ENCODE peak calls at places on chromosomes 7 and 10, in nine cellular contexts. Z, I, K, A, Q, L, B, V and T are unnamed samples.

GRCh38 chr10:94076325-94076841 is 82.7 kb downstream of the PLCE1 start:
- DNase-seq in Z (no peak), I (peak), K (peak), A (no peak), Q (peak), L (peak), B (peak), V (peak), T (no peak)

GRCh38 chr7:156903232-156903909 is 10.4 kb upstream of the LMBR1 start:
- DNase-seq in Z (no peak), I (peak), K (peak), A (peak), Q (peak), L (no peak), B (peak), V (no peak), T (no peak)

GRCh38 chr10:123879596-123880257 is 11.9 kb downstream of the CPXM2 start:
- DNase-seq in Z (no peak), I (no peak), K (no peak), A (peak), Q (no peak), L (no peak), B (no peak), V (no peak), T (no peak)

GRCh38 chr7:74272305-74273038 is 16.7 kb upstream of the CLIP2 start:
- DNase-seq in Z (peak), I (peak), K (peak), A (peak), Q (peak), L (peak), B (peak), V (peak), T (peak)

GRCh38 chr7:13932131-13932530 is 57.3 kb downstream of the ETV1 start:
- DNase-seq in Z (no peak), I (no peak), K (no peak), A (no peak), Q (no peak), L (no peak), B (no peak), V (no peak), T (no peak)

GRCh38 chr7:55369427-55369826 is 4.3 kb downstream of the LANCL2 start:
- DNase-seq in Z (no peak), I (no peak), K (no peak), A (no peak), Q (peak), L (peak), B (peak), V (peak), T (peak)

GRCh38 chr7:84912993-84913635 is 273.7 kb downstream of the SEMA3D start:
- DNase-seq in Z (no peak), I (no peak), K (peak), A (no peak), Q (peak), L (no peak), B (peak), V (no peak), T (no peak)

GRCh38 chr7:27576360-27576944 is 86.2 kb downstream of the HIBADH start:
- DNase-seq in Z (peak), I (no peak), K (peak), A (no peak), Q (peak), L (peak), B (peak), V (peak), T (no peak)

GRCh38 chr10:69497611-69498390 is 46.5 kb downstream of the TSPAN15 start:
- DNase-seq in Z (no peak), I (no peak), K (no peak), A (no peak), Q (no peak), L (no peak), B (no peak), V (no peak), T (no peak)

GRCh38 chr10:62934258-62934657 is 118.1 kb upstream of the EGR2 start:
- DNase-seq in Z (no peak), I (peak), K (no peak), A (no peak), Q (peak), L (no peak), B (peak), V (no peak), T (no peak)

GRCh38 chr10:3251172-3251571 is 78.6 kb upstream of the PITRM1 start:
- DNase-seq in Z (no peak), I (no peak), K (no peak), A (no peak), Q (no peak), L (no peak), B (no peak), V (no peak), T (no peak)

GRCh38 chr7:64947252-64948000 is 43.4 kb downstream of the ZNF117 start:
- DNase-seq in Z (no peak), I (no peak), K (no peak), A (no peak), Q (no peak), L (no peak), B (no peak), V (no peak), T (no peak)

GRCh38 chr7:73986158-73986631 is 41.8 kb upstream of the ELN start:
- DNase-seq in Z (no peak), I (peak), K (no peak), A (peak), Q (no peak), L (no peak), B (no peak), V (no peak), T (no peak)

GRCh38 chr7:64890761-64891666 is 12.1 kb upstream of the ZNF273 start:
- DNase-seq in Z (no peak), I (no peak), K (no peak), A (no peak), Q (peak), L (peak), B (peak), V (no peak), T (no peak)

GRCh38 chr10:83373659-83374058 is 765.6 kb upstream of the GHITM start:
- DNase-seq in Z (no peak), I (no peak), K (no peak), A (no peak), Q (peak), L (no peak), B (peak), V (peak), T (no peak)

GRCh38 chr10:110547139-110547761 is 20.2 kb upstream of the SMC3 start:
- DNase-seq in Z (no peak), I (peak), K (peak), A (no peak), Q (peak), L (peak), B (peak), V (no peak), T (no peak)

GRCh38 chr7:8823486-8823885 is 390.1 kb downstream of the NXPH1 start:
- DNase-seq in Z (no peak), I (no peak), K (no peak), A (no peak), Q (no peak), L (no peak), B (no peak), V (no peak), T (no peak)

DNA sequence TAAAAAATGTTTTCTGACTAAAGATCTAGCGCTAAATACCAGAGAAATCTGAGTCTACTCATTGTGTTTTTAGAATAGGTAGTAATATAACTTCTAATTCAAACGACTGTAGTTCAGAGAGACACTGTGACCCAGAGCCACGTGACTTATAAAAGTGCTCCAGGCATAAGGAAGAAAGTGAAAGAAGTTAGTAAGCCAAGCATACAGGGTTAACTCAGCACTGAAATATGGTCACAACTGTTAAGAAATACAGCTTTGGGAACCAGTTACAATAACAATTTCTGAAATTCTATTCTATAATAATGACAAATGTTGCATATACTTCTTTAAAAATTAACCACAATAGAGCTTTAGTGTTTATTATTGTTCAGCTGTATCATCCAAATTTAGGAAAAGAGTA is 119.1 kb downstream of the TFEC start:
- DNase-seq in Z (no peak), I (no peak), K (no peak), A (no peak), Q (no peak), L (no peak), B (peak), V (no peak), T (no peak)
- TF ChIP-seq CTCF in Z (no peak), I (no peak), K (no peak), A (no peak), Q (no peak), L (no peak), B (no peak), V (no peak), T (no peak)

GRCh38 chr7:24466109-24466768 is 107.0 kb upstream of the PALS2 start:
- DNase-seq in Z (no peak), I (no peak), K (no peak), A (no peak), Q (no peak), L (no peak), B (no peak), V (no peak), T (no peak)

GRCh38 chr7:24463474-24463873 is 109.8 kb upstream of the PALS2 start:
- DNase-seq in Z (no peak), I (no peak), K (no peak), A (no peak), Q (no peak), L (no peak), B (no peak), V (no peak), T (no peak)

GRCh38 chr7:24464846-24465245 is 108.4 kb upstream of the PALS2 start:
- DNase-seq in Z (no peak), I (no peak), K (no peak), A (no peak), Q (no peak), L (no peak), B (no peak), V (no peak), T (no peak)

GRCh38 chr7:24472093-24472492 is 101.2 kb upstream of the PALS2 start:
- DNase-seq in Z (no peak), I (no peak), K (peak), A (no peak), Q (no peak), L (no peak), B (peak), V (no peak), T (no peak)

GRCh38 chr7:24469118-24469517 is 104.1 kb upstream of the PALS2 start:
- DNase-seq in Z (no peak), I (no peak), K (no peak), A (no peak), Q (no peak), L (no peak), B (no peak), V (no peak), T (no peak)
- TF ChIP-seq CTCF in Z (no peak), I (no peak), K (no peak), A (no peak), Q (no peak), L (no peak), B (no peak), V (no peak), T (no peak)

GRCh38 chr10:70939397-70939796 is 51.0 kb upstream of the PCBD1 start:
- DNase-seq in Z (no peak), I (no peak), K (no peak), A (no peak), Q (no peak), L (no peak), B (no peak), V (no peak), T (no peak)
- TF ChIP-seq CTCF in Z (no peak), I (no peak), K (no peak), A (no peak), Q (no peak), L (no peak), B (no peak), V (no peak), T (no peak)

DNA sequence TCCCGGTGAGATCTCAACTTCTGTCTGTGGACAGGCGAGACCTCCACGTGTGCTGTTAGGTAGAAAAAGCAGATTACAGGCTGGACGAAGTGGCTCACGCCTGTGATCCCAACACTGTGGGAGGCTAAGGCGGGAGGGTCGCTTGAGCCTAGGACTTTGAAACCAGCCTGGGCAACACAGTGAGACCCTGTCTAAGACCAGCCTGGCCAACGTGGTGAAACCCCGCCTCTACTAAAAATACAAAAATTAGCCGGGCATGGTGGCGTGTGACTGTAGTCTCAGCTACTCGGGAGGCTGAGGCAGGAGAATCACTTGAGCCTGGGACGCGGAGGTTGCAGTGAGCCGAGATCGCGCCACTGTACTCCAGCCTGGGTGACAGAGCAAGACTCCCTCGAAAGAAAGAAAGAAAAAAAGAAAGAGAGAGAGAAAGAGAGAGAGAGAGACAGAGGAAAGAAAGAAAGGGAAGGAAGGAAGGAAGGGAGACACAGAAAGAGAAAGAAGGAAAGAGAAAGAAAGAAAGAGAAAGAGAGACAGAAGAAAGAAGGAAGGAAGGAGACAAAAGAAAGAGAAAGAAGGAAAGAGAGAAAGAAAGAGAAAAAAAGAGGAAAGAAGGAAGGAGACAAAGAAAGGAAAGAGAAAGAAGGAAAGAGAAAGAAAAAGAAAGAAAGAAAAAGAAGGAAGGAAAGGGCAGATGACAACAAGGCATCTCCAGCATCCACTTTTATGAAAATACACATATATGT is 29.6 kb upstream of the SUN1 start:
- DNase-seq in Z (no peak), I (no peak), K (no peak), A (no peak), Q (no peak), L (no peak), B (no peak), V (no peak), T (no peak)
- TF ChIP-seq CTCF in Z (no peak), I (no peak), K (no peak), A (no peak), Q (no peak), L (no peak), B (no peak), V (no peak), T (no peak)

GRCh38 chr7:95357623-95358022 is 33.3 kb upstream of the PON1 start:
- DNase-seq in Z (no peak), I (no peak), K (peak), A (no peak), Q (no peak), L (no peak), B (no peak), V (no peak), T (no peak)
- TF ChIP-seq CTCF in Z (no peak), I (no peak), K (peak), A (no peak), Q (peak), L (no peak), B (peak), V (no peak), T (peak)

GRCh38 chr7:158830211-158830723 is 958 bp upstream of the ESYT2 start:
- DNase-seq in Z (no peak), I (no peak), K (no peak), A (no peak), Q (no peak), L (no peak), B (no peak), V (no peak), T (no peak)

GRCh38 chr7:158828343-158829020 is 827 bp downstream of the ESYT2 start:
- DNase-seq in Z (peak), I (peak), K (no peak), A (peak), Q (peak), L (no peak), B (no peak), V (no peak), T (no peak)

GRCh38 chr7:158827411-158828342 is 1.6 kb downstream of the ESYT2 start:
- DNase-seq in Z (no peak), I (no peak), K (peak), A (no peak), Q (peak), L (peak), B (peak), V (no peak), T (no peak)

GRCh38 chr7:158829021-158829341 is 328 bp downstream of the ESYT2 start:
- DNase-seq in Z (peak), I (no peak), K (peak), A (peak), Q (peak), L (peak), B (peak), V (no peak), T (peak)

DNA sequence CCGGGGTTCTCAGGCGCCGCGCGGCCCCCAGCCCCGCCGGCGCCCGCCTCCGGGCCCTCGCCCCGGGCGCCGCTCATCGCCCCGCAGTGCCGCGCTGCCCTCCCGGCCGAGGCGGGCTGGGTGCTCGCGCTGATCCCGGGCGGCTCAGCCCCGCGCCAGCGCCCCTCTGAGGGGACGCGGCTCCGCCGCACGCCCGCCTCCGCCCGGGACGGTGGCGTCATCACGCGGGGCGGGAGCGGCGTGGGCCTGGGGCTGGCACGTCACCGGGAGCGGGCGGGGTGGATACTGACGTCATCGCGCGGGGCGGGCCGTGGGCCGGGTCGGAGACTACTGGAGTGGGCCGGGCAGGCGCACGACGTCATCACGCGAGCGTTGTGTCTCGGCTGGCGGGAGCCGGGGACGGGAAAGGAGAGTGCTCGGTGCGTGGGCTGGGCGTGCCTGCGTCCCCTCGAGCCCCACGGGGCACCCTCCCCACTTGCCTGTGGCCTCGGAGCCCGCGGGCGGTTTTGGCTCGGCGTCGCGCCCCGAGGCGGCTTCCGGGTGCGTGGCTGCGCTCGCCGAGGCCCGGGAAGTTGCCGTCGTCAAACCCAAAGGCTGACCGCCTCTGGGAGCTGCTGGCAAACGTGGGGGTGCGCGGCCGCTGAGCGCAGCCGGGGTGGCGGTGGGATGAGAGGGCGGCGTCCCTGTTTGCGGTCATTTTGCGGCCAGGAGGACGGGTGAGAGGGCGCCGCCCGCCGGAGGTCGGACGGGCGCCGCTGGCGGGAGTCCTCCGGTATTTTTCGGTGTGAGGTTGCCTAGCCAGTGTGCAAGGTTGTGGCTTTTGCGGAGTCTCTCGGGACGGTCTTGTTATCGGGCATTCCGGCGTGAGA is at the start of gene ESYT2:
- DNase-seq in Z (peak), I (peak), K (peak), A (peak), Q (peak), L (peak), B (peak), V (peak), T (peak)
- TF ChIP-seq CTCF in Z (no peak), I (no peak), K (peak), A (no peak), Q (no peak), L (peak), B (no peak), V (peak), T (peak)

GRCh38 chr10:100637785-100638184 is 102.0 kb downstream of the HIF1AN start:
- DNase-seq in Z (no peak), I (no peak), K (peak), A (no peak), Q (no peak), L (peak), B (no peak), V (no peak), T (no peak)
- TF ChIP-seq CTCF in Z (peak), I (no peak), K (peak), A (no peak), Q (peak), L (peak), B (peak), V (peak), T (peak)

DNA sequence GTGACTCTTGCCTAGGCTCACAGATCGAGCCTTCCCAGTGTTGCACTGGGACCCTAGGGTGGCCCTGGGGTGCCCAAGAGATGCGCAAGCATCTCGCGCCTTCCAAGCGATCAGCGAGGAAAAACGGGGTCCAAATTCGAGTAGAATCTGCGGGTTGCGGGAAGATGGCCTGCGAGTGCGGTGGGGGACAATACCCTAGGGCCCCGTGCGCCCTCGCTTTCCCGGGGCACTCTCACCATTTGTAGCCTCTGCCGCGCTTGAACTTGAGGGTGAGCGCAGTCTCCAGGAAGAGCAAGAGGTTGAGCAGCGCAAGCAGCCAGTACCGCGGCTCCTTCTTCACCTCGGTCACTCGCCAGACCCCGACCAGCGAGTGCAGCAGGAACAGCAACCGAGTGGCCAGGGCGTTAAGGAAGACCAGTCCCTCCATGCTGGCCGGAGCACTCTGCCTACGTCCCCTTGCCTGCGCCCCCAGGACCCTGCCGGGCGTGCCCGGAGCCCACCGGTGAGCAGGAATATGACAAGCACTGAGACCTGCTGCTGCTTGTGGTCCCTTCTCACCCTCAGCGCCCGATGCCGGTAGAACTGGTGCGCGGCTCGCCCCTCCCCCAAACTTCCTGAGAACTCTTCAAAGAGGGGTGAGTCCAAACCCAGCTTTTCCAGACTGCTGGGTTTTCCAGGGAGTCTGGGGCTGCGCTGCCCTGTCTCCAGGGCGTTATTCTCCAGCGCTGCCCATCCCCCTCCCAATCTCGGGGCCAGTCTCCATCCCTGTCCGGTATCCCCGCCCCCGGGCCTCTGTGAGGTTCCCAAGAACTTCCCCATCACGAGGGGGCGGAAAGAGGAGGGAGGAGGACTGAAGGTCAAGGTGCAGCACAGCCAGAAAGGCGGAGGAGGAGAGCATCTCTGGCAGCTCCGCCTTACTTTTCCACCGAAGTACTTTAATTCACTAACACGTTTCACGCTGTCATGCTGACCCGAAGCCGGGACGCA is at the start of gene TMEM26:
- DNase-seq in Z (peak), I (peak), K (no peak), A (no peak), Q (peak), L (no peak), B (no peak), V (no peak), T (no peak)
- TF ChIP-seq CTCF in Z (no peak), I (no peak), K (no peak), A (no peak), Q (no peak), L (no peak), B (no peak), V (no peak), T (no peak)